ENCODE peak calls at places on chromosomes 7 and 10, in four cellular contexts. W, T, S and U are unnamed samples.

GRCh38 chr7:149261829-149262617 is at the start of gene ZNF783:
- DNase-seq in T (peak; percentile 96), S (peak; percentile 77), W (peak; percentile 83), U (peak; percentile 88)

GRCh38 chr7:81162771-81163525 is 244.1 kb upstream of the SEMA3C start:
- DNase-seq in T (no peak), S (no peak), W (no peak), U (no peak)

GRCh38 chr7:43834463-43835251 is 34.7 kb downstream of the MRPS24 start:
- DNase-seq in W (no peak), S (no peak), T (peak; percentile 73), U (peak; percentile 51)

GRCh38 chr10:84193846-84194423 is 402 bp upstream of the CDHR1 start:
- DNase-seq in S (no peak), W (no peak), T (no peak), U (no peak)

GRCh38 chr10:107165007-107165406 is 501 bp upstream of the SORCS1 start:
- DNase-seq in T (no peak), S (no peak), W (no peak), U (no peak)

GRCh38 chr7:67823345-67823744 is 826.7 kb downstream of the TYW1 start:
- DNase-seq in W (no peak), T (no peak), S (peak; percentile 9), U (no peak)

GRCh38 chr10:58258977-58259692 is 8.6 kb downstream of the IPMK start:
- DNase-seq in W (no peak), S (no peak), T (no peak), U (no peak)

GRCh38 chr10:15120523-15120922 is 23.4 kb downstream of the RPP38 start:
- DNase-seq in T (no peak), W (no peak), S (no peak), U (no peak)

GRCh38 chr10:117462424-117462792 is 80.1 kb upstream of the EMX2 start:
- DNase-seq in W (no peak), S (no peak), T (no peak), U (no peak)